ENCODE peak calls at places on chromosomes 3 and 15, in seven cellular contexts. One of them, this sample, is unnamed.

GRCh38 chr15:90814193-90814811 is 54.1 kb upstream of the FURIN start:
- DNase-seq in OCI-LY7: no peak
- DNase-seq in PC-3: no peak
- DNase-seq in GM23338: no peak
- DNase-seq in HCT116: no peak
- DNase-seq in GM23248: no peak
- DNase-seq in neural progenitor cell: no peak
- DNase-seq in this sample: peak; percentile 9

GRCh38 chr3:172078721-172079120 is 39.3 kb downstream of the FNDC3B start:
- DNase-seq in OCI-LY7: no peak
- DNase-seq in PC-3: no peak
- DNase-seq in GM23338: no peak
- DNase-seq in HCT116: no peak
- DNase-seq in GM23248: no peak
- DNase-seq in neural progenitor cell: no peak
- DNase-seq in this sample: no peak

GRCh38 chr15:59138243-59138642 is 33.3 kb downstream of the CCNB2 start:
- DNase-seq in OCI-LY7: peak; percentile 78
- DNase-seq in PC-3: peak; percentile 47
- DNase-seq in GM23338: peak; percentile 91
- DNase-seq in HCT116: peak; percentile 46
- DNase-seq in GM23248: peak; percentile 60
- DNase-seq in neural progenitor cell: peak; percentile 63
- DNase-seq in this sample: peak; percentile 48

GRCh38 chr3:8499181-8499611 is 2.4 kb upstream of the LMCD1 start:
- DNase-seq in OCI-LY7: no peak
- DNase-seq in PC-3: peak; percentile 68
- DNase-seq in GM23338: peak; percentile 79
- DNase-seq in HCT116: no peak
- DNase-seq in GM23248: no peak
- DNase-seq in neural progenitor cell: peak; percentile 90
- DNase-seq in this sample: no peak

GRCh38 chr3:122583770-122584169 is 6.3 kb downstream of the PARP15 start:
- DNase-seq in OCI-LY7: no peak
- DNase-seq in PC-3: no peak
- DNase-seq in GM23338: no peak
- DNase-seq in HCT116: no peak
- DNase-seq in GM23248: no peak
- DNase-seq in neural progenitor cell: no peak
- DNase-seq in this sample: no peak

GRCh38 chr3:64408770-64409169 is 183.5 kb upstream of the PRICKLE2 start:
- DNase-seq in OCI-LY7: no peak
- DNase-seq in PC-3: no peak
- DNase-seq in GM23338: no peak
- DNase-seq in HCT116: no peak
- DNase-seq in GM23248: peak; percentile 45
- DNase-seq in neural progenitor cell: no peak
- DNase-seq in this sample: no peak

GRCh38 chr3:38084019-38084968 is 45.3 kb downstream of the DLEC1 start:
- DNase-seq in OCI-LY7: peak; percentile 17
- DNase-seq in PC-3: peak; percentile 62
- DNase-seq in GM23338: no peak
- DNase-seq in HCT116: no peak
- DNase-seq in GM23248: peak; percentile 67
- DNase-seq in neural progenitor cell: peak; percentile 21
- DNase-seq in this sample: peak; percentile 37

GRCh38 chr3:139310474-139310933 is 33.3 kb upstream of the MRPS22 start:
- DNase-seq in OCI-LY7: no peak
- DNase-seq in PC-3: peak; percentile 89
- DNase-seq in GM23338: no peak
- DNase-seq in HCT116: peak; percentile 94
- DNase-seq in GM23248: peak; percentile 95
- DNase-seq in neural progenitor cell: no peak
- DNase-seq in this sample: no peak

GRCh38 chr3:46580675-46581074 is 14.6 kb upstream of the LRRC2 start:
- DNase-seq in OCI-LY7: no peak
- DNase-seq in PC-3: no peak
- DNase-seq in GM23338: no peak
- DNase-seq in HCT116: no peak
- DNase-seq in GM23248: no peak
- DNase-seq in neural progenitor cell: no peak
- DNase-seq in this sample: no peak

GRCh38 chr15:60536314-60536713 is 57.4 kb upstream of the ICE2 start:
- DNase-seq in OCI-LY7: no peak
- DNase-seq in PC-3: no peak
- DNase-seq in GM23338: no peak
- DNase-seq in HCT116: no peak
- DNase-seq in GM23248: no peak
- DNase-seq in neural progenitor cell: no peak
- DNase-seq in this sample: no peak

GRCh38 chr3:119649764-119650163 is 10.6 kb downstream of the POPDC2 start:
- DNase-seq in OCI-LY7: no peak
- DNase-seq in PC-3: no peak
- DNase-seq in GM23338: no peak
- DNase-seq in HCT116: no peak
- DNase-seq in GM23248: no peak
- DNase-seq in neural progenitor cell: no peak
- DNase-seq in this sample: no peak

GRCh38 chr3:107063351-107063750 is 313.9 kb upstream of the CCDC54 start:
- DNase-seq in OCI-LY7: no peak
- DNase-seq in PC-3: peak; percentile 55
- DNase-seq in GM23338: peak; percentile 3
- DNase-seq in HCT116: no peak
- DNase-seq in GM23248: peak; percentile 41
- DNase-seq in neural progenitor cell: no peak
- DNase-seq in this sample: no peak

GRCh38 chr3:40404591-40405198 is 17.7 kb downstream of the ENTPD3 start:
- DNase-seq in OCI-LY7: no peak
- DNase-seq in PC-3: no peak
- DNase-seq in GM23338: no peak
- DNase-seq in HCT116: no peak
- DNase-seq in GM23248: no peak
- DNase-seq in neural progenitor cell: no peak
- DNase-seq in this sample: no peak

GRCh38 chr15:99580061-99580460 is 14.3 kb downstream of the MEF2A start:
- DNase-seq in OCI-LY7: no peak
- DNase-seq in PC-3: no peak
- DNase-seq in GM23338: peak; percentile 65
- DNase-seq in HCT116: no peak
- DNase-seq in GM23248: no peak
- DNase-seq in neural progenitor cell: peak; percentile 15
- DNase-seq in this sample: no peak

GRCh38 chr3:172595648-172596393 is 72.6 kb upstream of the TNFSF10 start:
- DNase-seq in OCI-LY7: peak; percentile 48
- DNase-seq in PC-3: peak; percentile 77
- DNase-seq in GM23338: peak; percentile 74
- DNase-seq in HCT116: peak; percentile 48
- DNase-seq in GM23248: peak; percentile 86
- DNase-seq in neural progenitor cell: peak; percentile 60
- DNase-seq in this sample: peak; percentile 76

GRCh38 chr15:31163769-31164572 is 62.4 kb upstream of the TRPM1 start:
- DNase-seq in OCI-LY7: no peak
- DNase-seq in PC-3: peak; percentile 8
- DNase-seq in GM23338: no peak
- DNase-seq in HCT116: no peak
- DNase-seq in GM23248: no peak
- DNase-seq in neural progenitor cell: no peak
- DNase-seq in this sample: peak; percentile 38

GRCh38 chr3:196654691-196655090 is 15.2 kb downstream of the NRROS start:
- DNase-seq in OCI-LY7: no peak
- DNase-seq in PC-3: peak; percentile 50
- DNase-seq in GM23338: no peak
- DNase-seq in HCT116: no peak
- DNase-seq in GM23248: no peak
- DNase-seq in neural progenitor cell: no peak
- DNase-seq in this sample: no peak

GRCh38 chr15:45670511-45670910 is 35.7 kb downstream of the SQOR start:
- DNase-seq in OCI-LY7: no peak
- DNase-seq in PC-3: no peak
- DNase-seq in GM23338: no peak
- DNase-seq in HCT116: no peak
- DNase-seq in GM23248: peak; percentile 7
- DNase-seq in neural progenitor cell: no peak
- DNase-seq in this sample: no peak

GRCh38 chr15:68584704-68585573 is 6.1 kb downstream of the CORO2B start:
- DNase-seq in OCI-LY7: no peak
- DNase-seq in PC-3: no peak
- DNase-seq in GM23338: no peak
- DNase-seq in HCT116: no peak
- DNase-seq in GM23248: no peak
- DNase-seq in neural progenitor cell: no peak
- DNase-seq in this sample: no peak

GRCh38 chr15:95923797-95924196 is 406.7 kb upstream of the NR2F2 start:
- DNase-seq in OCI-LY7: no peak
- DNase-seq in PC-3: no peak
- DNase-seq in GM23338: no peak
- DNase-seq in HCT116: no peak
- DNase-seq in GM23248: no peak
- DNase-seq in neural progenitor cell: no peak
- DNase-seq in this sample: no peak

DNA sequence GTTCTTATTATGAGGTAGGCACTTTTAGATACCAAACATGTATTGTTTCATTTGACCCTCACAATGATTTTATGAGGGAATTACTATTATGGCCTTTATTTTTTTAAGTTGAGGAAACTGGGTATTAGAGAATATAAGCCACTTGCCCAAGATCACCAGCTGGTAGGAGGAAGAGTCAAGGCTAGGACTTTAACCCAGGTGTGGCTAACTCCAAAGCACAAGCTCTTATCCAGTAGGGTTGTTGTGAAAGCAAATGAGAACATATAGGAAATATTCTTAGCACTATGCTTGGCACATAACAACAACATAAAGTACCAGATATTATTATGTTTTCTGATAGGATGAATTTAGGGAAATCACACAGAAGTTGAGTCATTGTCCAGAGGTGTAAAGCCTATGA is 7.9 kb downstream of the BTLA start:
- DNase-seq in OCI-LY7: no peak
- DNase-seq in PC-3: no peak
- DNase-seq in GM23338: no peak
- DNase-seq in HCT116: no peak
- DNase-seq in GM23248: no peak
- DNase-seq in neural progenitor cell: no peak
- DNase-seq in this sample: no peak
- H3K27ac ChIP-seq in OCI-LY7: no peak overlapping the region
- H3K27ac ChIP-seq in PC-3: no peak overlapping the region
- H3K27ac ChIP-seq in GM23338: no peak overlapping the region
- H3K27ac ChIP-seq in HCT116: no peak overlapping the region
- H3K27ac ChIP-seq in GM23248: no peak overlapping the region
- H3K27ac ChIP-seq in neural progenitor cell: no peak overlapping the region
- H3K27ac ChIP-seq in this sample: no peak overlapping the region

GRCh38 chr3:97189835-97190234 is 375.4 kb downstream of the EPHA6 start:
- DNase-seq in OCI-LY7: no peak
- DNase-seq in PC-3: no peak
- DNase-seq in GM23338: no peak
- DNase-seq in HCT116: no peak
- DNase-seq in GM23248: no peak
- DNase-seq in neural progenitor cell: no peak
- DNase-seq in this sample: no peak
- TF ChIP-seq EZH2phosphoT487 in OCI-LY7: no peak
- TF ChIP-seq EZH2phosphoT487 in PC-3: no peak
- TF ChIP-seq EZH2phosphoT487 in GM23338: no peak
- TF ChIP-seq EZH2phosphoT487 in HCT116: no peak
- TF ChIP-seq EZH2phosphoT487 in GM23248: no peak
- TF ChIP-seq EZH2phosphoT487 in neural progenitor cell: no peak
- TF ChIP-seq EZH2phosphoT487 in this sample: no peak

GRCh38 chr3:58497074-58497473 is 5.2 kb downstream of the KCTD6 start:
- DNase-seq in OCI-LY7: peak; percentile 54
- DNase-seq in PC-3: no peak
- DNase-seq in GM23338: peak; percentile 81
- DNase-seq in HCT116: no peak
- DNase-seq in GM23248: no peak
- DNase-seq in neural progenitor cell: peak; percentile 89
- DNase-seq in this sample: no peak

GRCh38 chr3:58492385-58492970 is 582 bp downstream of the KCTD6 start:
- DNase-seq in OCI-LY7: peak; percentile 70
- DNase-seq in PC-3: peak; percentile 19
- DNase-seq in GM23338: no peak
- DNase-seq in HCT116: no peak
- DNase-seq in GM23248: peak; percentile 45
- DNase-seq in neural progenitor cell: no peak
- DNase-seq in this sample: no peak

GRCh38 chr3:58496206-58496605 is 4.3 kb downstream of the KCTD6 start:
- DNase-seq in OCI-LY7: no peak
- DNase-seq in PC-3: no peak
- DNase-seq in GM23338: no peak
- DNase-seq in HCT116: no peak
- DNase-seq in GM23248: no peak
- DNase-seq in neural progenitor cell: peak; percentile 65
- DNase-seq in this sample: no peak

GRCh38 chr3:58494107-58494506 is 2.2 kb downstream of the KCTD6 start:
- DNase-seq in OCI-LY7: no peak
- DNase-seq in PC-3: no peak
- DNase-seq in GM23338: no peak
- DNase-seq in HCT116: no peak
- DNase-seq in GM23248: no peak
- DNase-seq in neural progenitor cell: no peak
- DNase-seq in this sample: no peak

DNA sequence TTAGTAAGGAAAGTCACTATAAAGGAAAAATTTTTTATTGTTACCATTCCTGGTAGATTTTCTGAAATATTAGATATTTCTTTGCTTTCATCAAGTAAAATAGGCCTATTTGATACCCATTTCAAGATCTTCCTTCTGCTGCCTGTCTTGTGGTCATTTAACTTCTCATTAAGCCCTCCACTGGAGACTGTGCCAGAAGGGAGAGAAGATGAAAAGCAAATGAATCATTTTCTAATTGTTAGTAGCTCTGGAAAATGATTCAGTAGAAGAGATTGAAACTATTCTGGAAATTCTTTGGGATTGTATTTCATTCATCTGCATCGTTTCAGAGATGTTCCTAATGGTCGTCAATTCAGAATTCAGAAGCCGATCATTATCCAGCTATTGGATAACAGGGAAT is 3.2 kb downstream of the KCTD6 start:
- DNase-seq in OCI-LY7: no peak
- DNase-seq in PC-3: no peak
- DNase-seq in GM23338: no peak
- DNase-seq in HCT116: no peak
- DNase-seq in GM23248: peak; percentile 55
- DNase-seq in neural progenitor cell: no peak
- DNase-seq in this sample: no peak
- H3K27ac ChIP-seq in OCI-LY7: no peak overlapping the region
- H3K27ac ChIP-seq in PC-3: no peak overlapping the region
- H3K27ac ChIP-seq in GM23338: no peak overlapping the region
- H3K27ac ChIP-seq in HCT116: no peak overlapping the region
- H3K27ac ChIP-seq in GM23248: no peak overlapping the region
- H3K27ac ChIP-seq in neural progenitor cell: peak overlapping the region; percentile 94
- H3K27ac ChIP-seq in this sample: no peak overlapping the region

GRCh38 chr3:169939751-169940150 is 26.9 kb upstream of the SEC62 start:
- DNase-seq in OCI-LY7: peak; percentile 71
- DNase-seq in PC-3: no peak
- DNase-seq in GM23338: no peak
- DNase-seq in HCT116: no peak
- DNase-seq in GM23248: no peak
- DNase-seq in neural progenitor cell: no peak
- DNase-seq in this sample: no peak

GRCh38 chr3:169940486-169941181 is 26.0 kb upstream of the SEC62 start:
- DNase-seq in OCI-LY7: peak; percentile 99
- DNase-seq in PC-3: no peak
- DNase-seq in GM23338: no peak
- DNase-seq in HCT116: no peak
- DNase-seq in GM23248: no peak
- DNase-seq in neural progenitor cell: no peak
- DNase-seq in this sample: no peak

GRCh38 chr3:169945313-169945712 is 21.3 kb upstream of the SEC62 start:
- DNase-seq in OCI-LY7: peak; percentile 93
- DNase-seq in PC-3: no peak
- DNase-seq in GM23338: no peak
- DNase-seq in HCT116: no peak
- DNase-seq in GM23248: peak; percentile 42
- DNase-seq in neural progenitor cell: no peak
- DNase-seq in this sample: no peak

GRCh38 chr3:169939320-169939719 is 27.3 kb upstream of the SEC62 start:
- DNase-seq in OCI-LY7: peak; percentile 41
- DNase-seq in PC-3: no peak
- DNase-seq in GM23338: no peak
- DNase-seq in HCT116: no peak
- DNase-seq in GM23248: no peak
- DNase-seq in neural progenitor cell: no peak
- DNase-seq in this sample: no peak
- TF ChIP-seq EZH2phosphoT487 in OCI-LY7: no peak
- TF ChIP-seq EZH2phosphoT487 in PC-3: no peak
- TF ChIP-seq EZH2phosphoT487 in GM23338: no peak
- TF ChIP-seq EZH2phosphoT487 in HCT116: no peak
- TF ChIP-seq EZH2phosphoT487 in GM23248: no peak
- TF ChIP-seq EZH2phosphoT487 in neural progenitor cell: no peak
- TF ChIP-seq EZH2phosphoT487 in this sample: no peak

This sample was measured in hepatocyte.